ENCODE peak calls at places on chromosome 16, in seven cellular contexts. B is amniotic stem cell; P is effector memory CD4-positive, alpha-beta T cell; I is activated CD4-positive, alpha-beta T cell treated with anti-CD3 and anti-CD28 coated beads, Interleukin-2, amount 50 U/mL, for 48 hours; H is EL; A is NCI-H2081; J is foreskin fibroblast. E is an unnamed sample.

GRCh38 chr16:19969284-19969683 is 84.6 kb upstream of the GPRC5B start:
- DNase-seq in B (no peak), P (no peak), I (no peak), H (no peak), A (no peak), J (no peak), E (no peak)

GRCh38 chr16:55711959-55712876 is 56.4 kb downstream of the SLC6A2 start:
- DNase-seq in B (peak), P (peak), I (peak), H (peak), A (peak), J (peak), E (peak)

GRCh38 chr16:50602531-50603205 is 54.5 kb downstream of the NKD1 start:
- DNase-seq in B (no peak), P (peak), I (peak), H (no peak), A (no peak), J (no peak), E (peak)

GRCh38 chr16:15507959-15508336 is 73.6 kb downstream of the BMERB1 start:
- DNase-seq in B (no peak), P (no peak), I (no peak), H (no peak), A (no peak), J (no peak), E (no peak)

GRCh38 chr16:4726616-4727015 is 7.5 kb downstream of the ANKS3 start:
- DNase-seq in B (no peak), P (no peak), I (no peak), H (no peak), A (no peak), J (no peak), E (no peak)

GRCh38 chr16:11636172-11636721 is 32.0 kb upstream of the SNN start:
- DNase-seq in B (no peak), P (no peak), I (no peak), H (no peak), A (peak), J (no peak), E (no peak)

GRCh38 chr16:77035361-77035760 is 155.6 kb upstream of the MON1B start:
- DNase-seq in B (no peak), P (no peak), I (no peak), H (no peak), A (no peak), J (no peak), E (no peak)

GRCh38 chr16:50340578-50340977 is 28.2 kb downstream of the BRD7 start:
- DNase-seq in B (no peak), P (no peak), I (no peak), H (no peak), A (no peak), J (no peak), E (no peak)

GRCh38 chr16:57540906-57541753 is 1.3 kb upstream of the ADGRG5 start:
- DNase-seq in B (no peak), P (no peak), I (no peak), H (no peak), A (no peak), J (no peak), E (no peak)

GRCh38 chr16:88989852-88990547 is 13.0 kb upstream of the CBFA2T3 start:
- DNase-seq in B (no peak), P (no peak), I (no peak), H (no peak), A (no peak), J (no peak), E (no peak)

GRCh38 chr16:81632392-81633146 is 146.5 kb upstream of the PLCG2 start:
- DNase-seq in B (peak), P (peak), I (peak), H (peak), A (no peak), J (no peak), E (peak)

GRCh38 chr16:47876494-47876893 is 279.3 kb downstream of the ABCC12 start:
- DNase-seq in B (no peak), P (no peak), I (no peak), H (no peak), A (no peak), J (no peak), E (no peak)

GRCh38 chr16:30805056-30805369 is 18.0 kb upstream of the ZNF629 start:
- DNase-seq in B (no peak), P (no peak), I (no peak), H (no peak), A (no peak), J (peak), E (no peak)

GRCh38 chr16:71637398-71637797 is 11.4 kb downstream of the MARVELD3 start:
- DNase-seq in B (no peak), P (no peak), I (no peak), H (no peak), A (no peak), J (peak), E (no peak)

GRCh38 chr16:81618661-81619060 is 160.4 kb upstream of the PLCG2 start:
- DNase-seq in B (no peak), P (no peak), I (no peak), H (no peak), A (peak), J (no peak), E (no peak)

GRCh38 chr16:86120201-86120981 is 221.4 kb downstream of the IRF8 start:
- DNase-seq in B (no peak), P (no peak), I (no peak), H (no peak), A (no peak), J (no peak), E (no peak)

GRCh38 chr16:74035816-74036215 is 260.8 kb upstream of the PSMD7 start:
- DNase-seq in B (no peak), P (no peak), I (no peak), H (no peak), A (no peak), J (no peak), E (no peak)

GRCh38 chr16:16127469-16128116 is 95.7 kb downstream of the ABCC6 start:
- DNase-seq in B (peak), P (peak), I (peak), H (peak), A (peak), J (peak), E (peak)

GRCh38 chr16:58022601-58023371 is 2.8 kb upstream of the MMP15 start:
- DNase-seq in B (no peak), P (no peak), I (no peak), H (peak), A (peak), J (peak), E (no peak)

GRCh38 chr16:78740269-78740668 is 640.8 kb downstream of the WWOX start:
- DNase-seq in B (no peak), P (no peak), I (no peak), H (no peak), A (no peak), J (no peak), E (no peak)

GRCh38 chr16:48862087-48862532 is 252.1 kb upstream of the N4BP1 start:
- DNase-seq in B (no peak), P (no peak), I (no peak), H (peak), A (no peak), J (peak), E (no peak)

GRCh38 chr16:85314633-85315032 is 202.4 kb upstream of the CIBAR2 start:
- DNase-seq in B (no peak), P (no peak), I (no peak), H (no peak), A (no peak), J (no peak), E (no peak)

GRCh38 chr16:81592353-81592866 is 147.8 kb downstream of the CMIP start:
- DNase-seq in B (no peak), P (no peak), I (no peak), H (no peak), A (no peak), J (no peak), E (no peak)

E was measured in effector CD4-positive, alpha-beta T cell.